ENCODE peak calls at places on chromosomes 6 and 20, in six cellular contexts. V is RWPE1, U is HL-60, W is keratinocyte, A is Calu3, F is BJ. S is an unnamed sample.

GRCh38 chr6:87540541-87540940 is 49.2 kb downstream of the RARS2 start:
- DNase-seq in A (no peak), F (no peak), W (no peak), V (no peak), U (no peak), S (no peak)

GRCh38 chr20:50369225-50370035 is 140.8 kb upstream of the PTPN1 start:
- DNase-seq in V (no peak), F (no peak), W (no peak), A (peak; percentile 78), U (no peak), S (no peak)

GRCh38 chr20:54088430-54088829 is 18.0 kb upstream of the BCAS1 start:
- DNase-seq in F (peak; percentile 31), A (no peak), W (no peak), V (no peak), U (no peak), S (no peak)

GRCh38 chr6:97048771-97049170 is 124.2 kb downstream of the KLHL32 start:
- DNase-seq in W (no peak), U (no peak), A (no peak), V (no peak), F (no peak), S (no peak)

GRCh38 chr20:33846291-33846916 is 35.3 kb downstream of the CHMP4B start:
- DNase-seq in W (no peak), A (no peak), V (no peak), F (no peak), U (no peak), S (no peak)

GRCh38 chr6:39956951-39957350 is 22.7 kb upstream of the MOCS1 start:
- DNase-seq in V (peak; percentile 67), F (no peak), A (no peak), U (no peak), W (peak; percentile 46), S (no peak)

GRCh38 chr6:31401403-31401802 is 2.0 kb upstream of the MICA start:
- DNase-seq in V (peak; percentile 29), W (peak; percentile 65), F (peak; percentile 59), A (peak; percentile 79), U (no peak), S (peak; percentile 45)

GRCh38 chr20:63969851-63970713 is at the start of gene ZNF512B:
- DNase-seq in F (no peak), U (peak; percentile 43), A (peak; percentile 90), V (peak; percentile 96), W (no peak), S (no peak)

GRCh38 chr6:156934054-156934424 is 156.9 kb downstream of the ARID1B start:
- DNase-seq in A (no peak), W (no peak), U (no peak), V (no peak), F (no peak), S (no peak)

GRCh38 chr20:58722877-58723627 is 30.5 kb downstream of the NPEPL1 start:
- DNase-seq in U (no peak), F (no peak), A (no peak), V (no peak), W (no peak), S (no peak)

GRCh38 chr6:48086187-48086586 is 24.8 kb downstream of the PTCHD4 start:
- DNase-seq in F (no peak), A (no peak), W (no peak), V (no peak), U (no peak), S (no peak)
- TF ChIP-seq CTCF in F (peak; percentile 24), A (no peak), W (no peak), V (no peak), U (no peak), S (no peak)

DNA sequence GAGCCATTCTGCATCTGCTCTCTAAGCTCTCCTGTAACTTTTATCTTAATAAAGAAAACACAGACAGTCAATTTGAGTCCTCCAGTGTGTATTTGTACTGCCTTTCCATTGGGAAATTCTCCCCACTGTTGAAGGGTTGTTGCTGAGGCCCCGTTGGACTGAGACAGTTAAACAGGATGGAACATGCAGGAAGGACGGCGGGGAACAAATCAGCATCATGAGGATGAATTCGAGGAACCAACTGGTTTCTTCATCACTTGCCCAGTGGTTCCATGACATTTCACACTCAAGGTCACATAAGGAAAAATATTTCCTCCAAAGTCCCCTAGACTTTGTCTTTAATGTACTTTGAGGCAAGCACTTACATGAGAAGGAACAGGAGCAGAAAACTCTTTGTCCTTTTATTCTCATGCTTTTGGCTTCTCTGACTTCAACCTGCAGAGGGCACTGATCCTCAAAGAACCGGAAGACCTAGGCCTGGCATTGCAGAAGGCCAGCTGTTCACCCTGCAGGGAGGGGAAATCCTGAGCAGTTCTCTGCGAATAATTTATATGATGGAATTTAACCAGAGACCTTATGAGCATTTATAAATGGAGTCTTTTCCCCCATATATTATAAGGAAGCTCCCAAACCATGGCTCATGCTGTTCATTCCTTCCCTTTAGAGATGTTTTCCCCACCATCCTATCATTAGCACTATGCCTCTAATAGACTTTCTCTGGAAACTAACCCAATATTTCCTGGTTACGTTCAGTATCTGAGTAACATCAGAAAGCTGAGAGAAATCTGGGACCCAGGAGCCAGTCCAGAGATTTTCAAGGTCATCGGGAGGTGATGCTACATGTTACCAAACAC is 55.2 kb upstream of the ADGRF1 start:
- DNase-seq in F (peak; percentile 23), W (peak; percentile 32), V (peak; percentile 77), U (peak; percentile 27), A (peak; percentile 78), S (peak; percentile 69)
- TF ChIP-seq CTCF in F (peak; percentile 81), W (peak; percentile 87), V (no peak), U (peak; percentile 77), A (peak; percentile 64), S (peak; percentile 85)

DNA sequence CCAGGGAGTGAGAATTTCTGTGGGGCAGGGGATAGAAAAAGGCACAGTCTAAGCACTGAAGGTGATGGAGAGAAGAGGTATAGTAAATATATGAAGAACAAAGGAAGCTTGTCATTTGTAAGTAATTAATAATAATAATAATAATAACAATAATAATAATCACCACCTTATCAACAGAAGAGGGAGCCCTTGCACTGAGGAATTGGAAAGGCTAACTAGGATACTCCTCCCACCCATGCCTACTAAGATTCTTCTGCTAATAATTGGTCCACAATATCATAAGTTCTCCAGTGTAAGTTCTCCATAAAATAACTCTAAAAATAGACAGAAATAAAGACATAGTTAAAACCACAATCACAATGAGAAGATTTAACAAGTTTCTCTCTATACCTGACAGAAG is 912 bp upstream of the OR12D3 start:
- DNase-seq in V (peak; percentile 29), A (peak; percentile 29), W (no peak), F (no peak), U (no peak), S (no peak)
- TF ChIP-seq CTCF in V (no peak), A (no peak), W (no peak), F (no peak), U (no peak), S (no peak)

GRCh38 chr20:19885981-19886665 is 128.1 kb downstream of the RIN2 start:
- DNase-seq in U (no peak), V (peak; percentile 70), W (no peak), A (peak; percentile 9), F (no peak), S (no peak)

GRCh38 chr20:19888269-19888669 is 128.9 kb upstream of the NAA20 start:
- DNase-seq in A (no peak), F (no peak), W (no peak), V (no peak), U (no peak), S (no peak)

GRCh38 chr20:19885576-19885956 is 127.5 kb downstream of the RIN2 start:
- DNase-seq in U (no peak), A (no peak), F (no peak), W (no peak), V (no peak), S (no peak)

GRCh38 chr20:19887566-19888268 is 129.4 kb upstream of the NAA20 start:
- DNase-seq in A (no peak), U (no peak), F (no peak), V (no peak), W (no peak), S (no peak)

DNA sequence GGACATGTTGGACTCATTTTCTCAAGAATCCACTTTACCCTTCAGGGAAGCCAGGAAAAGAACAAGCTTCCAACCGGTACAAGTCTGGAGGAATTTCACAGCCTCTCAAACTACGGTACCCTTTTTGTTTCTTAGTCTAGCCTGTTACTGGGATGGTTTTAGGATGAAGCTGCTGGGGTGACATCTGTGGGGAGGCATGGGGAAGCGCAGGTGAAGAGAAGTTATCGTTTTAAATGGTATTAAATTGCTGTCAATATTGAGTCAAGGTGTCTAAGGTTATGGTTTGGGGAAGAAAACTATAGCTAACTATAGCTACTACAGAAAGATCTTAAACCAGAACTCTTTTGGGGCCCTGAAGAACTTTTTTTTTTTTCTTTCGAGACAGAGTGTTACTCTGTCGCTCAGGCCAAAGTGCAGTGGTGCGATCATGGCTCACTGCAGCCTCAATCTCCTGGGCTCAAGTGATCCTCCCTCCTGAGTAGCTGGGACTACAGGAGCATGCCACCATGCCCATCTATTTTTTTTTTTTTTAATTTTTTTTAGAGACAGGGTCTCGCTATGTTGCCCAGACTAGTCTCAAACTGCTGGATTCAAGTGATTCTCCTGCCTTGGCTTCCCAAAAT is 128.7 kb downstream of the RIN2 start:
- DNase-seq in W (no peak), V (peak; percentile 62), U (no peak), A (no peak), F (no peak), S (no peak)
- TF ChIP-seq CTCF in W (no peak), V (no peak), U (no peak), A (no peak), F (peak; percentile 18), S (peak; percentile 15)

GRCh38 chr20:26295006-26295405 is 598.4 kb upstream of the ZNF337 start:
- DNase-seq in U (no peak), W (no peak), F (no peak), A (no peak), V (no peak), S (no peak)
- TF ChIP-seq CTCF in U (no peak), W (no peak), F (no peak), A (no peak), V (no peak), S (no peak)

GRCh38 chr20:62967149-62967501 is 14.6 kb downstream of the SLC17A9 start:
- DNase-seq in A (no peak), V (no peak), U (no peak), W (no peak), F (no peak), S (no peak)

GRCh38 chr20:62963614-62964397 is 11.3 kb downstream of the SLC17A9 start:
- DNase-seq in V (no peak), F (no peak), A (no peak), W (no peak), U (no peak), S (no peak)

GRCh38 chr20:62964700-62965099 is 12.2 kb downstream of the SLC17A9 start:
- DNase-seq in W (no peak), U (no peak), A (no peak), V (no peak), F (no peak), S (no peak)

GRCh38 chr20:62966212-62967148 is 14.0 kb downstream of the SLC17A9 start:
- DNase-seq in W (no peak), F (no peak), V (no peak), A (no peak), U (no peak), S (no peak)

DNA sequence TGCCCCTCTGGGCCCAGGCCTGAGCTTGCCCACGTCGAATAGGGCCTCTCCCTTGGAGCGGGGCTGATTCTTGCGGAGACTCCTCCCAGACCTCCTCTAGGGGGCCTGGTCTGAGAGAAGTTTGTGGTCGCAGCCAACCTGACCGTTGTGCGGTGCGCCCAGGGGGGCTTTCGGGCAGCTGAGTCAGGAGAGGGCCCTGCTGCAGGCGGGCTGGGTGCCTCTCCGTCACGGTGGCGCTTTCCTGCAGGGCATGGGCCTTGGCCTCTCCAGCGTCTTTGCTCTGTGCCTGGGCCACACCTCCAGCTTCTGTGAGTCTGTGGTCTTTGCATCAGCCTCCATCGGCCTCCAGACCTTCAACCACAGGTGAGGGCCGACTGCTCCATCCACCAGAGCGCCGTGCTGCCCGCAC is 12.9 kb downstream of the SLC17A9 start:
- DNase-seq in V (no peak), U (no peak), F (no peak), A (no peak), W (no peak), S (no peak)
- TF ChIP-seq CTCF in V (no peak), U (no peak), F (no peak), A (peak; percentile 10), W (no peak), S (no peak)

S was measured in AG09319.